ENCODE peak calls at places on chromosomes 16 and 17, in four cellular contexts. G is stimulated activated CD4-positive, alpha-beta T cell treated with anti-CD3 and anti-CD28 coated beads, TNF-alpha, amount 100 ng/mL, for 48 hours; T is HS-27A; N is globus pallidus. R is an unnamed sample.

GRCh38 chr16:84013787-84014569 is 28.6 kb downstream of the SLC38A8 start:
- DNase-seq in N (no peak), G (peak), T (peak), R (no peak)

GRCh38 chr16:27332105-27332504 is 18.3 kb downstream of the IL4R start:
- DNase-seq in T (no peak), G (no peak), N (no peak), R (no peak)

GRCh38 chr17:78129385-78130079 is 977 bp upstream of the TMC6 start:
- DNase-seq in G (no peak), T (no peak), N (no peak), R (no peak)

GRCh38 chr17:59238904-59239303 is 18.6 kb downstream of the GDPD1 start:
- DNase-seq in T (no peak), N (no peak), G (no peak), R (no peak)

GRCh38 chr17:59695943-59696681 is 11.1 kb downstream of the PTRH2 start:
- DNase-seq in T (no peak), N (no peak), G (no peak), R (no peak)

GRCh38 chr17:80063815-80064585 is 27.6 kb downstream of the CCDC40 start:
- DNase-seq in G (no peak), N (peak), T (peak), R (no peak)

GRCh38 chr17:78897639-78897996 is 5.4 kb downstream of the CEP295NL start:
- DNase-seq in G (no peak), N (no peak), T (no peak), R (no peak)

GRCh38 chr17:50484341-50485155 is 5.9 kb downstream of the RSAD1 start:
- DNase-seq in G (no peak), T (no peak), N (no peak), R (no peak)

GRCh38 chr16:68737046-68737729 is at the start of gene CDH1:
- DNase-seq in G (no peak), T (no peak), N (no peak), R (no peak)

GRCh38 chr17:38620551-38621277 is 15.0 kb upstream of the SRCIN1 start:
- DNase-seq in T (no peak), N (no peak), G (no peak), R (no peak)

GRCh38 chr17:3529817-3530741 is 27.5 kb downstream of the TRPV3 start:
- DNase-seq in T (no peak), G (no peak), N (peak), R (peak)

GRCh38 chr17:65407017-65407416 is 154.4 kb downstream of the AXIN2 start:
- DNase-seq in T (no peak), G (no peak), N (no peak), R (no peak)

GRCh38 chr17:28727727-28728363 is 743 bp upstream of the NEK8 start:
- DNase-seq in G (peak), N (no peak), T (no peak), R (no peak)

GRCh38 chr17:17859909-17860760 is 23.3 kb upstream of the SREBF1 start:
- DNase-seq in G (peak), T (no peak), N (peak), R (peak)

GRCh38 chr16:7597677-7598076 is 265.0 kb downstream of the RBFOX1 start:
- DNase-seq in N (no peak), G (no peak), T (no peak), R (no peak)

GRCh38 chr17:55433029-55433628 is 11.5 kb upstream of the MMD start:
- DNase-seq in T (no peak), G (no peak), N (no peak), R (no peak)